ENCODE peak calls at places on chromosomes 7 and 10, in seven cellular contexts. U is neuronal stem cell, G is mesenchymal stem cell, F is IMR-90, H is H9, N is H1, A is trophoblast cell. Z is an unnamed sample.

GRCh38 chr7:106952658-106953231 is 87.7 kb downstream of the PIK3CG start:
- DNase-seq in N (no peak), G (peak), H (no peak), F (no peak), A (no peak), U (no peak), Z (peak)

GRCh38 chr7:65235586-65235985 is 138.1 kb upstream of the ZNF92 start:
- DNase-seq in G (no peak), A (no peak), H (no peak), N (peak), F (no peak), U (no peak), Z (no peak)

GRCh38 chr10:93073539-93074136 is at the start of gene CYP26A1:
- DNase-seq in G (no peak), N (peak), A (peak), F (no peak), U (no peak), H (peak), Z (peak)

GRCh38 chr10:33947563-33947962 is 613.1 kb upstream of the NRP1 start:
- DNase-seq in H (no peak), A (no peak), N (no peak), G (no peak), U (no peak), F (no peak), Z (no peak)

GRCh38 chr10:117165557-117166419 is 27.7 kb upstream of the VAX1 start:
- DNase-seq in N (peak), A (peak), H (peak), G (peak), F (peak), U (peak), Z (peak)

GRCh38 chr10:11472158-11472753 is 139.2 kb downstream of the USP6NL start:
- DNase-seq in A (peak), N (peak), U (peak), G (peak), H (peak), F (peak), Z (peak)

GRCh38 chr7:143891457-143891856 is 10.5 kb downstream of the TCAF1 start:
- DNase-seq in H (no peak), F (no peak), G (no peak), U (no peak), A (no peak), N (no peak), Z (peak)

GRCh38 chr10:73647211-73647874 is 6.1 kb upstream of the MYOZ1 start:
- DNase-seq in N (peak), U (peak), A (peak), H (peak), F (no peak), G (no peak), Z (peak)

GRCh38 chr7:14691597-14692203 is 210.9 kb downstream of the DGKB start:
- DNase-seq in G (peak), H (peak), A (peak), U (peak), N (peak), F (peak), Z (peak)

GRCh38 chr7:299628-300027 is 9.7 kb downstream of the FOXL3 start:
- DNase-seq in G (no peak), N (no peak), U (no peak), F (no peak), A (no peak), H (no peak), Z (no peak)

GRCh38 chr7:46580756-46581155 is 659.7 kb upstream of the IGFBP3 start:
- DNase-seq in U (no peak), A (no peak), F (no peak), N (no peak), G (peak), H (no peak), Z (no peak)

GRCh38 chr7:79430391-79430790 is 23.1 kb downstream of the MAGI2 start:
- DNase-seq in N (no peak), F (no peak), U (no peak), G (no peak), A (no peak), H (no peak), Z (no peak)

GRCh38 chr7:129949292-129950133 is 3.2 kb downstream of the UBE2H start:
- DNase-seq in H (peak), G (peak), U (peak), A (peak), N (peak), F (peak), Z (peak)

GRCh38 chr7:140047197-140047596 is 15.6 kb downstream of the PARP12 start:
- DNase-seq in U (no peak), A (no peak), H (no peak), F (no peak), G (no peak), N (no peak), Z (no peak)

GRCh38 chr10:44259090-44259874 is 125.6 kb downstream of the CXCL12 start:
- DNase-seq in H (no peak), A (no peak), N (no peak), G (no peak), U (no peak), F (no peak), Z (peak)

GRCh38 chr10:72095195-72095594 is 6.8 kb upstream of the SPOCK2 start:
- DNase-seq in F (no peak), U (no peak), N (no peak), H (no peak), A (no peak), G (no peak), Z (no peak)

GRCh38 chr10:63883861-63884260 is 362.7 kb downstream of the REEP3 start:
- DNase-seq in F (no peak), G (no peak), U (no peak), A (no peak), H (no peak), N (no peak), Z (no peak)

GRCh38 chr7:64892116-64892515 is 11.0 kb upstream of the ZNF273 start:
- DNase-seq in U (no peak), F (no peak), H (no peak), A (no peak), N (no peak), G (no peak), Z (no peak)

GRCh38 chr7:5282464-5283316 is at the start of gene SLC29A4:
- DNase-seq in U (no peak), F (no peak), N (no peak), H (no peak), G (peak), A (peak), Z (peak)

GRCh38 chr7:116438274-116438673 is 61.3 kb upstream of the CAV2 start:
- DNase-seq in N (no peak), A (no peak), U (no peak), H (no peak), G (no peak), F (peak), Z (peak)

GRCh38 chr7:112594397-112594796 is 113.6 kb downstream of the LSMEM1 start:
- DNase-seq in F (peak), U (no peak), N (no peak), A (no peak), G (no peak), H (no peak), Z (no peak)

GRCh38 chr7:127620406-127621233 is 2.7 kb upstream of the PAX4 start:
- DNase-seq in G (no peak), U (no peak), H (peak), N (peak), A (no peak), F (no peak), Z (peak)

GRCh38 chr10:72087969-72088878 is at the start of gene SPOCK2:
- DNase-seq in U (peak), A (peak), H (no peak), G (peak), F (no peak), N (peak), Z (peak)

GRCh38 chr7:2757904-2758672 is 70.1 kb downstream of the AMZ1 start:
- DNase-seq in G (peak), A (peak), N (no peak), F (peak), H (no peak), U (no peak), Z (peak)

GRCh38 chr7:151395036-151395367 is 14.8 kb downstream of the WDR86 start:
- DNase-seq in N (no peak), A (no peak), G (no peak), H (no peak), F (no peak), U (no peak), Z (no peak)

GRCh38 chr7:23468721-23469149 is 1.6 kb downstream of the IGF2BP3 start:
- DNase-seq in U (no peak), F (no peak), A (no peak), N (no peak), H (no peak), G (no peak), Z (peak)

GRCh38 chr10:69348824-69349541 is 67.7 kb downstream of the TACR2 start:
- DNase-seq in G (no peak), N (no peak), H (no peak), A (peak), F (peak), U (no peak), Z (no peak)

GRCh38 chr10:75926763-75927162 is 495.3 kb downstream of the LRMDA start:
- DNase-seq in F (peak), U (no peak), G (no peak), N (no peak), H (no peak), A (peak), Z (peak)

GRCh38 chr7:67522504-67522903 is 525.9 kb downstream of the TYW1 start:
- DNase-seq in N (no peak), A (no peak), H (no peak), G (no peak), F (no peak), U (no peak), Z (peak)

GRCh38 chr7:132705146-132705545 is 128.9 kb upstream of the PLXNA4 start:
- DNase-seq in N (no peak), G (no peak), F (no peak), U (no peak), A (no peak), H (no peak), Z (no peak)

GRCh38 chr10:62441953-62442352 is 67.8 kb downstream of the ZNF365 start:
- DNase-seq in H (no peak), U (no peak), F (no peak), G (no peak), A (no peak), N (no peak), Z (no peak)

GRCh38 chr7:12322287-12322902 is 81.3 kb downstream of the VWDE start:
- DNase-seq in N (no peak), G (peak), U (no peak), F (peak), H (no peak), A (peak), Z (peak)

DNA sequence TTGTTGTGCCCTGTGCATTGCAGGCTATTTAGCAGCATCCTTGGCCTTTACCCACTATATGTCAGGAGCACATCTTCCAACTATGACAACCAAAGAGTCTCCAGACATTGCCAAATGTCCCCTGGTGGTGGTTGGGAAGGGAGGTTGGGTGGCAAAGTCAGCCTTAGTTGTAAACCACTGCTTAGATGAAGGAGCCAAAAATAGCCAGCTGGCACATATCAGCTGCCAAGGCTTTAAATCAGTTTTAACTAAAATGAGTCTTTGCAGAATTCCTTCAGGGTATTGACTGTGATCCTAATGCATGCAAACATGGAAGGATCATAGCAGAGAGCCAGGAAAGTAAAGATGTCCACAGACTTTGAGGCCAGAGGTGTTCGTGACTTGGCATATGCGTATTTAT is 146.1 kb downstream of the TRIL start:
- DNase-seq in G (no peak), N (no peak), A (no peak), H (no peak), F (no peak), U (no peak), Z (no peak)
- H2BK5ac ChIP-seq in G (no peak), N (no peak), A (no peak), H (no peak), F (no peak), U (no peak), Z (no peak)

GRCh38 chr7:76193478-76193877 is 8.2 kb upstream of the SRRM3 start:
- DNase-seq in F (no peak), N (no peak), H (no peak), A (no peak), U (no peak), G (no peak), Z (no peak)
- H2BK5ac ChIP-seq in F (no peak), N (peak), H (no peak), A (no peak), U (no peak), G (no peak), Z (no peak)

GRCh38 chr10:128105383-128105782 is 20.8 kb downstream of the MKI67 start:
- DNase-seq in G (no peak), H (no peak), F (no peak), N (no peak), A (no peak), U (no peak), Z (no peak)

GRCh38 chr10:128113026-128113425 is 13.2 kb downstream of the MKI67 start:
- DNase-seq in F (no peak), U (no peak), H (no peak), N (no peak), A (no peak), G (no peak), Z (no peak)

GRCh38 chr10:128115356-128115755 is 10.9 kb downstream of the MKI67 start:
- DNase-seq in A (no peak), U (no peak), G (no peak), N (no peak), H (no peak), F (no peak), Z (no peak)

GRCh38 chr10:128111686-128112085 is 14.5 kb downstream of the MKI67 start:
- DNase-seq in N (no peak), U (no peak), H (no peak), F (no peak), G (no peak), A (no peak), Z (no peak)

DNA sequence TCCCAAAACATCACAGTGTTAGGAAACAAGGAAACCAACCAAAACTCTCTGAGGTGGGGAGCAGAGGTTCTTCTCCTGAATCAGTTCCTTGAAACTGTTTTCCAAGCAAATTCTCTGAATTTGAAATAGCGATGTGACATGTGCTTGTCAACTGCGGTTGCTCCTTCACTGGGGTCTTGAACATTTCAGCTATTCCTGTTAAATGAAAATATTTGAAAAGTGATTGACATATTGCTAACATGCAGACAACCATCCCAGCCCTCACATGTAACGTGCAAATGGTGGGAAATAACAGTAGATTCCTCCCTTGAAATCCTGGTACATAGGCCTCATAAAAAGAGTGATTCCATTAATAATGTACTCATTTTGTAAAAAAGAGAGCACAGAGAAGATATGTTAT is 15.9 kb downstream of the MKI67 start:
- DNase-seq in F (no peak), A (no peak), U (no peak), G (no peak), H (no peak), N (no peak), Z (no peak)
- H2BK5ac ChIP-seq in F (no peak), A (no peak), U (no peak), G (no peak), H (no peak), N (no peak), Z (no peak)

GRCh38 chr7:89605362-89605761 is 548.9 kb upstream of the STEAP1 start:
- DNase-seq in F (no peak), G (no peak), H (peak), N (no peak), A (no peak), U (peak), Z (peak)
- H2BK5ac ChIP-seq in F (no peak), G (no peak), H (no peak), N (no peak), A (no peak), U (no peak), Z (no peak)

GRCh38 chr10:22002531-22003110 is 909 bp downstream of the DNAJC1 start:
- DNase-seq in A (peak), F (peak), G (peak), N (no peak), U (no peak), H (no peak), Z (peak)

GRCh38 chr10:22006379-22006884 is 2.9 kb upstream of the DNAJC1 start:
- DNase-seq in U (no peak), H (no peak), F (no peak), N (no peak), G (no peak), A (no peak), Z (no peak)

GRCh38 chr10:22005763-22006162 is 2.2 kb upstream of the DNAJC1 start:
- DNase-seq in N (no peak), A (no peak), F (no peak), U (no peak), H (no peak), G (no peak), Z (no peak)

GRCh38 chr10:22003111-22003963 is at the start of gene DNAJC1:
- DNase-seq in N (peak), A (peak), F (peak), U (peak), H (peak), G (peak), Z (peak)

GRCh38 chr10:22003964-22004281 is 393 bp upstream of the DNAJC1 start:
- DNase-seq in A (no peak), N (no peak), U (no peak), H (no peak), G (no peak), F (no peak), Z (no peak)
- H2BK5ac ChIP-seq in A (peak), N (peak), U (no peak), H (no peak), G (no peak), F (peak), Z (no peak)

GRCh38 chr10:88728107-88728763 is 22.2 kb downstream of the LIPK start:
- DNase-seq in F (no peak), U (peak), G (no peak), H (peak), A (peak), N (peak), Z (peak)
- H2BK5ac ChIP-seq in F (no peak), U (no peak), G (no peak), H (no peak), A (no peak), N (no peak), Z (no peak)

Z was measured in mesendoderm.